ENCODE peak calls at places on chromosomes 12 and 14, in five cellular contexts. B is esophagus squamous epithelium, L is brain microvascular endothelial cell, E is right cardiac atrium, D is caudate nucleus. N is an unnamed sample.

GRCh38 chr12:2318286-2318685 is 265.5 kb downstream of the CACNA1C start:
- DNase-seq in B (no peak), L (no peak), E (no peak), D (no peak), N (no peak)

GRCh38 chr14:76753799-76754198 is 7.5 kb upstream of the VASH1 start:
- DNase-seq in B (no peak), L (no peak), E (no peak), D (no peak), N (no peak)

GRCh38 chr12:127340381-127340780 is 926.6 kb upstream of the TMEM132C start:
- DNase-seq in B (no peak), L (no peak), E (no peak), D (no peak), N (no peak)

GRCh38 chr14:90797451-90797850 is 18.8 kb downstream of the TTC7B start:
- DNase-seq in B (no peak), L (no peak), E (no peak), D (no peak), N (peak)

GRCh38 chr12:55739025-55739378 is 3.9 kb upstream of the GDF11 start:
- DNase-seq in B (no peak), L (no peak), E (no peak), D (no peak), N (no peak)

GRCh38 chr12:86837246-86837645 is 581.1 kb upstream of the MGAT4C start:
- DNase-seq in B (no peak), L (no peak), E (no peak), D (no peak), N (no peak)

GRCh38 chr12:52230364-52231281 is 2.4 kb upstream of the KRT7 start:
- DNase-seq in B (no peak), L (peak), E (no peak), D (no peak), N (peak)

GRCh38 chr12:68198490-68199086 is 27.0 kb downstream of the IL26 start:
- DNase-seq in B (no peak), L (no peak), E (no peak), D (no peak), N (no peak)

GRCh38 chr14:79583738-79584405 is 627.4 kb downstream of the DIO2 start:
- DNase-seq in B (no peak), L (peak), E (no peak), D (no peak), N (no peak)

GRCh38 chr12:97745406-97746101 is 282.9 kb downstream of the RMST start:
- DNase-seq in B (no peak), L (no peak), E (no peak), D (no peak), N (no peak)

GRCh38 chr12:128387811-128388422 is 120.9 kb downstream of the TMEM132C start:
- DNase-seq in B (no peak), L (no peak), E (peak), D (peak), N (no peak)

GRCh38 chr12:53190108-53190729 is 9.5 kb upstream of the CSAD start:
- DNase-seq in B (no peak), L (peak), E (peak), D (no peak), N (peak)

GRCh38 chr12:93638095-93638494 is 39.1 kb upstream of the CRADD start:
- DNase-seq in B (no peak), L (no peak), E (no peak), D (no peak), N (no peak)

GRCh38 chr12:34294671-34295365 is 272.5 kb downstream of the ALG10 start:
- DNase-seq in B (no peak), L (no peak), E (peak), D (no peak), N (no peak)

GRCh38 chr12:53380797-53381738 is 1.1 kb downstream of the SP1 start:
- DNase-seq in B (no peak), L (peak), E (no peak), D (no peak), N (peak)

GRCh38 chr12:119412811-119413794 is 78.6 kb downstream of the CCDC60 start:
- DNase-seq in B (no peak), L (peak), E (peak), D (peak), N (peak)

GRCh38 chr14:23538785-23539184 is 12.8 kb downstream of the ZFHX2 start:
- DNase-seq in B (no peak), L (no peak), E (peak), D (no peak), N (no peak)

GRCh38 chr12:89307665-89308253 is 44.5 kb downstream of the DUSP6 start:
- DNase-seq in B (no peak), L (no peak), E (no peak), D (no peak), N (no peak)

GRCh38 chr12:107379852-107380567 is 286.7 kb upstream of the CRY1 start:
- DNase-seq in B (no peak), L (peak), E (no peak), D (no peak), N (no peak)

GRCh38 chr14:104977681-104978647 is at the start of gene AHNAK2:
- DNase-seq in B (no peak), L (peak), E (peak), D (no peak), N (peak)

GRCh38 chr12:38961683-38962082 is 56.3 kb upstream of the CPNE8 start:
- DNase-seq in B (no peak), L (no peak), E (no peak), D (no peak), N (no peak)

GRCh38 chr12:24996102-24996797 is 47.3 kb upstream of the BCAT1 start:
- DNase-seq in B (no peak), L (no peak), E (no peak), D (no peak), N (no peak)

GRCh38 chr14:95315156-95315555 is 4.6 kb downstream of the CLMN start:
- DNase-seq in B (no peak), L (no peak), E (no peak), D (no peak), N (no peak)

GRCh38 chr12:104626069-104626690 is 169.4 kb downstream of the CHST11 start:
- DNase-seq in B (no peak), L (no peak), E (no peak), D (no peak), N (no peak)

GRCh38 chr12:104620761-104621531 is 164.2 kb downstream of the CHST11 start:
- DNase-seq in B (no peak), L (peak), E (no peak), D (no peak), N (peak)

GRCh38 chr12:104623920-104624319 is 167.2 kb downstream of the CHST11 start:
- DNase-seq in B (no peak), L (no peak), E (no peak), D (no peak), N (no peak)

GRCh38 chr12:104624529-104624928 is 167.8 kb downstream of the CHST11 start:
- DNase-seq in B (no peak), L (no peak), E (no peak), D (no peak), N (no peak)

DNA sequence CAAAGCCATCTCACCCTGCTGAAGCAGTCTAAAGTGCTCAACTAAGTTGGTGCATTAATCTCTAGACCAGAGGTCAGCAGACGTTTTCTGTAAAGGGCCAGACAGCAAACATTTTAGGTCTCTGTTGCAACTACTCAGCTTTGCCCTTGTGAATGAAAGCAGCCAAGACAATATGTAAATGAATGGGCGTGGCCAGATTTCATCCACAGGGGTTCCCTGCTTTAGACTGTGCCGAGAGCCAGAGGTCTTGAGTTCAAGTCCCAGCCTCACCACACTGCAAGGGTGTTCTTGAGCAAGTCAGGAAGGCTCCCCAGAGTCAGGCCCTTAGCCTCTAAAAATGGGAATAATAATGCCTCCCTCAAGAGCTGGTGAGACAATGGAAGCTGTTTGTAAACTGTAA is 166.2 kb downstream of the CHST11 start:
- DNase-seq in B (no peak), L (no peak), E (no peak), D (no peak), N (no peak)
- H3K27ac ChIP-seq in B (no peak), L (no peak), E (no peak), D (no peak), N (no peak)

GRCh38 chr12:30301291-30301690 is 394.4 kb downstream of the IPO8 start:
- DNase-seq in B (no peak), L (no peak), E (no peak), D (no peak), N (no peak)
- H3K27ac ChIP-seq in B (no peak), L (no peak), E (no peak), D (no peak), N (no peak)

DNA sequence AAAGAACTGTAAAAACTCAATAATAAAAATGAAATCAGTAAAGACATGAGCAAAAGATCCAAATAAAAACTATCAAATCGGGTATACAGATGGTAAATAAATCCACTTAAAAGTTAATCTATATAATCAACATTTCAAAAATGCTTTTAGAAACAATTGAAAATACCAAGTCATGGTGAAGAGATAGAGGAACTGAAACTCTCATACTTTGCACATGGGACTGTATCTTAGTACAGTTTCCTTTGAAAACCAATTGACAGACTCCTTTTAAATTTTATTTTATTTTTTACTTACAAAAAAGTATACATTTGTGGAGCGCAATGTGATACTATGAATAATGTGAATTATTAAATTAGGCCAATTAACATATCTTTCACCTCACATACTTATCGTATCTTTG is 98.6 kb upstream of the FAR2 start:
- DNase-seq in B (no peak), L (no peak), E (no peak), D (no peak), N (no peak)
- H3K27ac ChIP-seq in B (no peak), L (no peak), E (no peak), D (no peak), N (no peak)

GRCh38 chr12:54471793-54472192 is 1.6 kb downstream of the GTSF1 start:
- DNase-seq in B (no peak), L (no peak), E (no peak), D (no peak), N (no peak)
- H3K27ac ChIP-seq in B (no peak), L (no peak), E (no peak), D (no peak), N (no peak)

GRCh38 chr14:101972126-101972785 is 7.9 kb downstream of the DYNC1H1 start:
- DNase-seq in B (no peak), L (peak), E (peak), D (peak), N (peak)
- H3K27ac ChIP-seq in B (peak), L (peak), E (no peak), D (peak), N (peak)

DNA sequence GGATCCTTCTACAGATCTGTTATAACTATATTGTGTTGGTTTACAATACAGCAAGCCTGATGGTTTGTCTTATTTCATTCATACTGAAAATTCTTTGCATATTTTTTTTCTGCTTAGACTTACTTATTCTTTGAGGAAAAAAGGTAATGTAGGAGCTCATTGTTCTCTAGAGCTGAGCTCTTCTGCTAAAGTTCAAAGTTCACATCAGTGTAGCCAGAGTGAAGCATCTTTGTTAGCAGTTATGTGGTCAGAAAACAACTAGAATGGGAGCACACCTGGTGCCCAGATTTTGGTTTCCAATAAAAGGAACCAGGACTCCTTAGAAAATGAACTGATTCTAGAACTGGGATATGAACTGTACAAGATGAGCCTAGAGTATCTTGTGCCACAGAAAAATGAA is 10.3 kb downstream of the GPX2 start:
- DNase-seq in B (no peak), L (no peak), E (no peak), D (no peak), N (no peak)
- H3K27ac ChIP-seq in B (no peak), L (no peak), E (no peak), D (no peak), N (no peak)

GRCh38 chr14:96394047-96394815 is 2.3 kb downstream of the AK7 start:
- DNase-seq in B (no peak), L (no peak), E (no peak), D (no peak), N (no peak)

GRCh38 chr14:96391293-96392118 is 422 bp upstream of the AK7 start:
- DNase-seq in B (peak), L (peak), E (peak), D (peak), N (peak)

GRCh38 chr14:96385385-96385784 is 6.5 kb upstream of the AK7 start:
- DNase-seq in B (no peak), L (no peak), E (no peak), D (no peak), N (no peak)

GRCh38 chr14:96393292-96393691 is 1.4 kb downstream of the AK7 start:
- DNase-seq in B (no peak), L (no peak), E (no peak), D (no peak), N (no peak)

DNA sequence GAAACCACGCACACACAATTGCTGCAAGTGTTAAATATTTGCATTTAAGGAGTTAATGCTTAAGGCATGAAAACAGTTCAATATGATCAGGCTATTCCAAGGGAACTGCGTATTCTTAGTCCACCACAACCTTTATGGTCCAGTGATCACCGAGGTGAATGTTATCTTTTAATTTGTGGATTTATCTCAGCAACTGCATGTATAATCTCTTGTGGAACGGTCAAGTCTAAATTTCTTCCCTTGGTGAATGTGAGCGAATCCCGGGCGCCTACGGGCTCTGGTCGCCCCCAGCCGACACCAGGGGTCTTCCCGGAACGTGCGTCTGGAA is 999 bp upstream of the AK7 start:
- DNase-seq in B (no peak), L (no peak), E (no peak), D (no peak), N (no peak)
- H3K27ac ChIP-seq in B (peak), L (no peak), E (peak), D (peak), N (no peak)

GRCh38 chr14:51430600-51430999 is 190.6 kb downstream of the TMX1 start:
- DNase-seq in B (no peak), L (no peak), E (no peak), D (no peak), N (no peak)
- H3K27ac ChIP-seq in B (no peak), L (peak), E (no peak), D (no peak), N (no peak)

DNA sequence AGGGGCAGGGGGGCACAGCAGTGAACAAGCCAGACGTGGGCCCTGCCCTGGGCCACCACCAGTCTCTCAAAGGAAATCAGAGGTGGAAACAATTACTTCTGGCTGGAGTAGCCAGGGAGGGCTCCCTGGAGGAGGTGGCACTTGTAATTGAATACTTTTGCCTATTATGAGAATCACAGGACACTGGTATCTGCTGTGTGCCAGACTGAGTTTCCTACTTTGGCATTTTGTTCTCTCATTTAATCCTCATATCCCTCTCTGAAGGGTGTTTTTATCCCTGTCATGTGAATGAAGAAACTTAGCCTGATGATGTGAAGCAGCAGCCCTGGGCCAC is 7.2 kb downstream of the FAM222A start:
- DNase-seq in B (no peak), L (no peak), E (no peak), D (no peak), N (no peak)
- H3K27ac ChIP-seq in B (no peak), L (no peak), E (peak), D (peak), N (no peak)